ENCODE peak calls at places on chromosomes 6 and 20, in nine cellular contexts. R is HFF-Myc; W is activated naive CD8-positive, alpha-beta T cell treated with anti-CD3 and anti-CD28 coated beads, Interleukin-2, amount 50 U/mL, for 24 hours; A is activated CD4-positive, alpha-beta T cell treated with anti-CD3 and anti-CD28 coated beads, Interleukin-2, amount 50 U/mL, for 48 hours; Z is activated CD4-positive, CD25-positive, alpha-beta regulatory T cell; F is ACHN; X is upper lobe of right lung; N is LHCN-M2; K is naive thymus-derived CD4-positive, alpha-beta T cell. V is an unnamed sample.

GRCh38 chr6:147758305-147758704 is 249.8 kb downstream of the SAMD5 start:
- DNase-seq in R (no peak), W (no peak), A (no peak), Z (no peak), F (no peak), X (no peak), N (peak), K (no peak), V (no peak)

GRCh38 chr6:89984926-89985743 is 90.9 kb downstream of the GJA10 start:
- DNase-seq in R (peak), W (no peak), A (no peak), Z (no peak), F (no peak), X (peak), N (peak), K (no peak), V (no peak)

GRCh38 chr20:38835792-38836191 is 30.3 kb downstream of the PPP1R16B start:
- DNase-seq in R (no peak), W (no peak), A (no peak), Z (no peak), F (no peak), X (no peak), N (no peak), K (no peak), V (no peak)

GRCh38 chr6:53910834-53911233 is 116.0 kb downstream of the LRRC1 start:
- DNase-seq in R (no peak), W (no peak), A (no peak), Z (no peak), F (no peak), X (no peak), N (peak), K (no peak), V (no peak)

GRCh38 chr20:36167826-36168634 is 13.5 kb downstream of the EPB41L1 start:
- DNase-seq in R (peak), W (no peak), A (no peak), Z (no peak), F (peak), X (no peak), N (peak), K (no peak), V (no peak)

GRCh38 chr6:118546164-118546929 is 1.7 kb upstream of the PLN start:
- DNase-seq in R (no peak), W (no peak), A (no peak), Z (no peak), F (no peak), X (no peak), N (no peak), K (no peak), V (no peak)

GRCh38 chr6:121520337-121521163 is 85.1 kb downstream of the GJA1 start:
- DNase-seq in R (no peak), W (no peak), A (no peak), Z (no peak), F (peak), X (no peak), N (peak), K (no peak), V (no peak)

GRCh38 chr6:31355540-31355988 is 1.4 kb downstream of the HLA-B start:
- DNase-seq in R (no peak), W (no peak), A (no peak), Z (no peak), F (no peak), X (no peak), N (no peak), K (peak), V (no peak)

GRCh38 chr6:3119040-3119723 is 671 bp downstream of the BPHL start:
- DNase-seq in R (no peak), W (no peak), A (no peak), Z (no peak), F (peak), X (no peak), N (peak), K (no peak), V (no peak)

GRCh38 chr6:132995432-132995831 is 181.1 kb downstream of the RPS12 start:
- DNase-seq in R (no peak), W (no peak), A (no peak), Z (no peak), F (no peak), X (no peak), N (peak), K (no peak), V (no peak)

GRCh38 chr6:43669050-43669921 is 18.3 kb downstream of the MRPS18A start:
- DNase-seq in R (no peak), W (no peak), A (no peak), Z (no peak), F (no peak), X (no peak), N (peak), K (no peak), V (no peak)

GRCh38 chr20:48674461-48674860 is 153.3 kb downstream of the PREX1 start:
- DNase-seq in R (no peak), W (no peak), A (no peak), Z (no peak), F (no peak), X (no peak), N (no peak), K (no peak), V (no peak)

GRCh38 chr20:48788486-48789072 is 39.2 kb downstream of the PREX1 start:
- DNase-seq in R (no peak), W (no peak), A (no peak), Z (no peak), F (no peak), X (no peak), N (no peak), K (no peak), V (no peak)

GRCh38 chr6:571892-572291 is 85.0 kb downstream of the HUS1B start:
- DNase-seq in R (no peak), W (no peak), A (no peak), Z (no peak), F (no peak), X (no peak), N (no peak), K (no peak), V (no peak)

GRCh38 chr6:56226946-56227879 is 20.2 kb downstream of the COL21A1 start:
- DNase-seq in R (peak), W (no peak), A (no peak), Z (no peak), F (no peak), X (no peak), N (peak), K (no peak), V (no peak)

GRCh38 chr20:40029589-40029988 is 659.4 kb downstream of the MAFB start:
- DNase-seq in R (no peak), W (no peak), A (no peak), Z (no peak), F (no peak), X (no peak), N (no peak), K (no peak), V (no peak)

GRCh38 chr6:15439410-15440022 is 193.6 kb downstream of the JARID2 start:
- DNase-seq in R (no peak), W (no peak), A (no peak), Z (no peak), F (no peak), X (no peak), N (no peak), K (no peak), V (no peak)

GRCh38 chr6:71012871-71013456 is 56.1 kb upstream of the B3GAT2 start:
- DNase-seq in R (peak), W (peak), A (no peak), Z (no peak), F (peak), X (no peak), N (peak), K (peak), V (no peak)

GRCh38 chr6:127606131-127606562 is 29.2 kb downstream of the C6orf58 start:
- DNase-seq in R (peak), W (no peak), A (no peak), Z (no peak), F (peak), X (no peak), N (peak), K (peak), V (no peak)

GRCh38 chr6:45626087-45626891 is 248.6 kb upstream of the SUPT3H start:
- DNase-seq in R (peak), W (peak), A (peak), Z (no peak), F (no peak), X (no peak), N (peak), K (no peak), V (no peak)

GRCh38 chr6:3869632-3870527 is 20.7 kb downstream of the FAM50B start:
- DNase-seq in R (no peak), W (no peak), A (peak), Z (peak), F (peak), X (no peak), N (no peak), K (no peak), V (no peak)

GRCh38 chr6:154569136-154569862 is 58.8 kb upstream of the CNKSR3 start:
- DNase-seq in R (no peak), W (no peak), A (no peak), Z (no peak), F (no peak), X (no peak), N (no peak), K (no peak), V (no peak)

GRCh38 chr6:167569879-167570278 is 245.0 kb downstream of the TTLL2 start:
- DNase-seq in R (no peak), W (no peak), A (no peak), Z (no peak), F (no peak), X (no peak), N (no peak), K (no peak), V (no peak)

GRCh38 chr6:131660195-131660594 is 23.1 kb downstream of the ENPP3 start:
- DNase-seq in R (no peak), W (no peak), A (no peak), Z (no peak), F (peak), X (no peak), N (peak), K (no peak), V (no peak)

GRCh38 chr20:9185511-9185910 is 116.6 kb downstream of the PLCB4 start:
- DNase-seq in R (peak), W (no peak), A (no peak), Z (no peak), F (peak), X (no peak), N (peak), K (no peak), V (no peak)

GRCh38 chr6:43878823-43879495 is 108.9 kb downstream of the VEGFA start:
- DNase-seq in R (no peak), W (no peak), A (no peak), Z (no peak), F (no peak), X (no peak), N (peak), K (no peak), V (no peak)

GRCh38 chr20:46237221-46237620 is 71.1 kb downstream of the CDH22 start:
- DNase-seq in R (no peak), W (no peak), A (no peak), Z (no peak), F (no peak), X (no peak), N (no peak), K (no peak), V (no peak)

GRCh38 chr6:151068761-151069312 is 170.9 kb upstream of the AKAP12 start:
- DNase-seq in R (no peak), W (no peak), A (no peak), Z (no peak), F (no peak), X (no peak), N (peak), K (no peak), V (no peak)

GRCh38 chr6:154487367-154488275 is 22.9 kb downstream of the CNKSR3 start:
- DNase-seq in R (no peak), W (no peak), A (no peak), Z (no peak), F (no peak), X (no peak), N (no peak), K (no peak), V (no peak)

GRCh38 chr20:20513720-20514119 is 145.8 kb downstream of the INSM1 start:
- DNase-seq in R (no peak), W (no peak), A (no peak), Z (no peak), F (no peak), X (no peak), N (no peak), K (no peak), V (no peak)

GRCh38 chr6:8432614-8433013 is 2.7 kb downstream of the SLC35B3 start:
- DNase-seq in R (no peak), W (no peak), A (no peak), Z (no peak), F (no peak), X (no peak), N (no peak), K (no peak), V (no peak)

GRCh38 chr20:5180933-5181332 is 54.1 kb downstream of the CDS2 start:
- DNase-seq in R (no peak), W (no peak), A (no peak), Z (no peak), F (no peak), X (no peak), N (no peak), K (no peak), V (no peak)

GRCh38 chr6:44660561-44661220 is 273.2 kb downstream of the CDC5L start:
- DNase-seq in R (peak), W (no peak), A (no peak), Z (no peak), F (no peak), X (no peak), N (no peak), K (no peak), V (no peak)

GRCh38 chr6:111759836-111760785 is 113.1 kb downstream of the FYN start:
- DNase-seq in R (no peak), W (no peak), A (no peak), Z (no peak), F (no peak), X (no peak), N (no peak), K (peak), V (peak)

GRCh38 chr20:1775117-1775516 is 117.5 kb upstream of the SIRPG start:
- DNase-seq in R (no peak), W (no peak), A (no peak), Z (no peak), F (peak), X (no peak), N (no peak), K (no peak), V (no peak)

V was measured in T follicular helper cell.